ENCODE peak calls at places on chromosomes 11 and 22, in eight cellular contexts. D, Z, B, C, F, M, S and E are unnamed samples.

GRCh38 chr11:20363500-20364411 is at the start of gene HTATIP2:
- DNase-seq in F (peak; percentile 49), Z (no peak), D (no peak), S (peak; percentile 88), M (peak; percentile 84), B (peak; percentile 78), C (no peak), E (peak; percentile 70)

GRCh38 chr11:9276571-9276970 is 11.4 kb upstream of the DENND5A start:
- DNase-seq in B (no peak), M (peak; percentile 7), S (no peak), Z (no peak), F (no peak), D (no peak), C (no peak), E (no peak)

GRCh38 chr22:50304528-50305392 is 2.7 kb downstream of the PLXNB2 start:
- DNase-seq in S (peak; percentile 64), C (no peak), Z (no peak), F (peak; percentile 62), B (no peak), D (no peak), M (peak; percentile 77), E (no peak)

GRCh38 chr11:115168229-115168671 is 336.0 kb downstream of the CADM1 start:
- DNase-seq in C (no peak), S (no peak), B (no peak), D (no peak), M (no peak), Z (no peak), F (peak; percentile 43), E (no peak)

GRCh38 chr22:24101966-24102365 is 79.3 kb upstream of the SUSD2 start:
- DNase-seq in F (no peak), M (no peak), Z (no peak), D (no peak), S (no peak), C (no peak), B (peak; percentile 13), E (no peak)

GRCh38 chr22:48102581-48102980 is 1340.1 kb downstream of the TBC1D22A start:
- DNase-seq in D (no peak), C (no peak), Z (no peak), F (no peak), B (no peak), M (no peak), S (no peak), E (no peak)

GRCh38 chr11:117356126-117356761 is 28.6 kb downstream of the CEP164 start:
- DNase-seq in M (no peak), S (no peak), Z (no peak), B (peak; percentile 11), C (no peak), D (no peak), F (no peak), E (no peak)

GRCh38 chr11:128379587-128380279 is 207.6 kb downstream of the ETS1 start:
- DNase-seq in D (no peak), F (peak; percentile 13), C (no peak), S (no peak), B (no peak), M (no peak), Z (no peak), E (no peak)

GRCh38 chr11:66150140-66150539 is 80.1 kb downstream of the PACS1 start:
- DNase-seq in B (no peak), S (no peak), F (no peak), M (no peak), D (no peak), C (no peak), Z (no peak), E (no peak)

GRCh38 chr11:78019808-78020207 is 3.3 kb downstream of the KCTD14 start:
- DNase-seq in S (no peak), F (peak; percentile 60), D (no peak), M (no peak), B (peak; percentile 14), Z (peak; percentile 59), C (no peak), E (no peak)

GRCh38 chr22:26474687-26475086 is 8.9 kb downstream of the HPS4 start:
- DNase-seq in S (no peak), C (no peak), M (no peak), B (no peak), F (peak; percentile 68), D (no peak), Z (no peak), E (no peak)

GRCh38 chr22:50674606-50675552 is 2.3 kb downstream of the SHANK3 start:
- DNase-seq in M (peak; percentile 84), B (peak; percentile 89), Z (peak; percentile 32), D (peak; percentile 49), F (peak; percentile 26), C (peak; percentile 59), S (peak; percentile 67), E (peak; percentile 86)

DNA sequence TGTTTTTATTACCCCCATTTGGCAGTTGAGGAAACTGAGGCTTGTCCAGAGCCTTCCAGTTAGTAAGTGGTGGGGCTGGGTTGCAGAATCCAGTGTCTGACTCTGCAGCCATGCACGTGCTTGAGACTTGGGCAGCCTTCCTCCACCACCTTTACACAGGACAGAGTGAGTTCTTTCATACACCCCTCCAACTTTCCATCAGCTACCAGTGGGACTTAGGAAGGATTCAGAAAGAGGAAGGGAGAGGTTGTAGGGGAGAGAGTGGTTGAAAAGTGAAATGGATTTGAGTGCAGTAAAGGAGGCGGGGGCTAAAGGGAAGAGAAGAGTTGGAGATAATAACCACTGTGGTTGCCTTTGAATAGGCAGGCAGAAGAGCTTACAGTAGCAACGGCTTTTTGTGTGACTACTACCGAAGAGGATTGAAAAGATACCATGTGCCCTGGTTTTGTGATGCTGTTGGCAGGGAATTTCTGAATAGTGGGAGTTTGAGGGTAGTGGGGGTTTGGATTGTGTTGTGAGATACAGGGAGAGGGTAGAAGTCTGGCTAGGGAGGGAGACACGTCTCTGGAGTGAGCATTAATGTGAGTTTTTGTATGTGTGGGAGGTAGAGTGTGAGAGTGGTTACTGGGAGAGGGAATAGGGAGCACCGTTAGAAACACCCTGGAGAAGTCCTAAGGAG is 1.7 kb downstream of the UVRAG start:
- DNase-seq in Z (no peak), B (no peak), F (peak; percentile 23), C (no peak), M (no peak), D (no peak), S (no peak), E (no peak)
- H3K9ac ChIP-seq in Z (peak overlapping the region; percentile 89), B (no peak overlapping the region), F (no peak overlapping the region), C (peak overlapping the region; percentile 36), M (no peak overlapping the region), D (peak overlapping the region; percentile 92), S (peak overlapping the region; percentile 80), E (peak overlapping the region; percentile 64)

DNA sequence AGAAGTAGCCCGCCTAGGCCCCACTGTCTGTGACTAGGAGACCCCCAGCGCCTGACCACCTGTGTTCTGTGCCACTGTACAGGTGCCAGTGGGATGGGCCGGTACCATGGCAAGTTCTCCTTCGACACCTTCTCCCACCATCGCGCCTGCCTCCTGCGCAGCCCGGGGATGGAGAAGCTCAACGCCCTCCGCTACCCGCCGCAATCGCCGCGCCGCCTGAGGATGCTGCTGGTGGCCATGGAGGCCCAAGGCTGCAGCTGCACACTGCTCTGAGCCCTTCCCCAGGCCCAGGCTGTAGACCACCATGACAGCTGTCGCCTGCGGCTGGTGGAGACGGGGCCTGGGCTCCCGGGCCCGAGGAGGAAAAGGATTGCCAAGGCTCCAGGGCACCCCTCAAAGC is 2.8 kb upstream of the NDUFS8 start:
- DNase-seq in S (no peak), M (no peak), B (no peak), C (no peak), D (no peak), Z (no peak), F (no peak), E (no peak)
- H3K27ac ChIP-seq in S (no peak overlapping the region), M (no peak overlapping the region), B (no peak overlapping the region), C (no peak overlapping the region), D (no peak overlapping the region), Z (no peak overlapping the region), F (peak overlapping the region; percentile 75), E (no peak overlapping the region)

GRCh38 chr11:76152086-76152658 is 54.1 kb downstream of the WNT11 start:
- DNase-seq in D (peak; percentile 64), Z (peak; percentile 70), B (peak; percentile 90), M (peak; percentile 94), C (peak; percentile 69), F (peak; percentile 66), S (peak; percentile 89), E (peak; percentile 90)

GRCh38 chr11:76151561-76152085 is 54.7 kb downstream of the WNT11 start:
- DNase-seq in D (no peak), Z (no peak), C (no peak), S (no peak), B (no peak), M (peak; percentile 69), F (no peak), E (no peak)

GRCh38 chr11:76155455-76156232 is 50.7 kb downstream of the WNT11 start:
- DNase-seq in C (no peak), Z (no peak), M (no peak), B (no peak), F (no peak), D (no peak), S (no peak), E (no peak)

GRCh38 chr11:76152741-76153608 is 53.3 kb downstream of the WNT11 start:
- DNase-seq in Z (no peak), S (no peak), D (no peak), C (no peak), F (no peak), B (peak; percentile 69), M (no peak), E (peak; percentile 33)

DNA sequence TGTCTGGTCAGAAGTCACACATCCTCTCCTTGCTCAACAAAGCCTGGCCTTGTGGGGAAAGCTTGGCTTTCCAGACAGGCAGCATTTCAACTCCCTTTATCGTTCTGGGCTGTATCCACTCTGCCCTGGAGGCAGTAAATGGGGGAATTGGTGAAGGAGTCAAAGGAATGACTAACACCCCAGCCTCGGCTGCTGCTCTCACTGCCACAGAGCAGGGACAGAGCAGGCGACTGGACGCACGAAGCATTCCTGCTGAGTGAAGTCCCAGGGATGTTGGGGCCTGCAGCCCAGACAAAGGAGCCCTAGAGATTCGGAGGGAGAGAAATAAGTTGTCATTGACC is 52.7 kb downstream of the WNT11 start:
- DNase-seq in F (peak; percentile 42), S (no peak), M (no peak), D (no peak), B (peak; percentile 88), C (no peak), Z (peak; percentile 49), E (no peak)
- H3K9ac ChIP-seq in F (no peak overlapping the region), S (no peak overlapping the region), M (no peak overlapping the region), D (no peak overlapping the region), B (peak overlapping the region; percentile 42), C (no peak overlapping the region), Z (no peak overlapping the region), E (no peak overlapping the region)

GRCh38 chr11:93591247-93591898 is 48.2 kb upstream of the SMCO4 start:
- DNase-seq in F (peak; percentile 82), C (no peak), D (no peak), B (peak; percentile 36), M (no peak), S (no peak), Z (peak; percentile 84), E (no peak)
- H3K27ac ChIP-seq in F (no peak overlapping the region), C (no peak overlapping the region), D (no peak overlapping the region), B (no peak overlapping the region), M (no peak overlapping the region), S (no peak overlapping the region), Z (no peak overlapping the region), E (no peak overlapping the region)